ENCODE peak calls at places on chromosomes 1 and 21, in six cellular contexts. M, U, Z, Q, D and L are unnamed samples.

GRCh38 chr1:15117671-15118325 is 35.7 kb upstream of the TMEM51 start:
- DNase-seq in U (no peak), M (no peak), Q (no peak), Z (no peak), D (no peak), L (no peak)

GRCh38 chr1:205812271-205812877 is 624 bp downstream of the SLC41A1 start:
- DNase-seq in Q (no peak), Z (no peak), U (no peak), M (no peak), D (peak), L (peak)

GRCh38 chr1:36981771-36982622 is 52.3 kb downstream of the GRIK3 start:
- DNase-seq in Z (no peak), U (no peak), M (no peak), Q (no peak), D (no peak), L (no peak)

GRCh38 chr1:184574588-184574987 is 180.1 kb downstream of the EDEM3 start:
- DNase-seq in D (no peak), Q (no peak), U (no peak), Z (no peak), M (no peak), L (no peak)

GRCh38 chr1:225848044-225848955 is 33.9 kb downstream of the TMEM63A start:
- DNase-seq in Z (no peak), D (no peak), M (no peak), U (peak), Q (peak), L (peak)

GRCh38 chr21:17295997-17296396 is 216.8 kb upstream of the CXADR start:
- DNase-seq in U (no peak), Q (no peak), M (no peak), Z (no peak), D (no peak), L (no peak)

GRCh38 chr1:110523011-110523410 is 4.0 kb upstream of the KCNA10 start:
- DNase-seq in Q (no peak), D (no peak), U (no peak), M (no peak), Z (no peak), L (no peak)

GRCh38 chr1:213997031-213997771 is 9.4 kb downstream of the PROX1 start:
- DNase-seq in M (no peak), U (no peak), Q (no peak), Z (no peak), D (no peak), L (no peak)

GRCh38 chr1:8015036-8015808 is 10.9 kb downstream of the ERRFI1 start:
- DNase-seq in U (no peak), Q (no peak), D (peak), Z (no peak), M (no peak), L (no peak)

GRCh38 chr1:100516854-100517253 is 21.1 kb upstream of the GPR88 start:
- DNase-seq in U (no peak), Q (no peak), M (no peak), D (no peak), Z (no peak), L (no peak)

GRCh38 chr1:19889656-19890055 is 7.5 kb downstream of the OTUD3 start:
- DNase-seq in D (no peak), M (no peak), Q (no peak), U (no peak), Z (no peak), L (no peak)

GRCh38 chr1:113508364-113509164 is 118.2 kb downstream of the MAGI3 start:
- DNase-seq in M (no peak), Q (no peak), U (no peak), D (no peak), Z (no peak), L (no peak)

GRCh38 chr1:25549273-25550154 is 6.1 kb downstream of the LDLRAP1 start:
- DNase-seq in Q (no peak), Z (no peak), D (no peak), U (peak), M (peak), L (peak)

GRCh38 chr1:58353168-58353567 is 193.4 kb downstream of the OMA1 start:
- DNase-seq in D (no peak), Z (no peak), M (no peak), U (no peak), Q (no peak), L (no peak)

GRCh38 chr1:71881611-71882010 is 400.7 kb downstream of the NEGR1 start:
- DNase-seq in D (peak), Z (no peak), Q (no peak), M (no peak), U (no peak), L (no peak)

GRCh38 chr1:22494943-22495579 is 43.4 kb downstream of the ZBTB40 start:
- DNase-seq in Z (no peak), D (no peak), Q (no peak), U (no peak), M (no peak), L (no peak)

GRCh38 chr1:205593967-205594366 is 37.8 kb downstream of the ELK4 start:
- DNase-seq in D (no peak), U (no peak), Z (no peak), Q (no peak), M (no peak), L (no peak)

GRCh38 chr1:23759277-23759676 is 16.0 kb downstream of the ELOA start:
- DNase-seq in Z (no peak), M (no peak), Q (peak), D (peak), U (no peak), L (no peak)

GRCh38 chr1:73604739-73605138 is 593.2 kb downstream of the LRRIQ3 start:
- DNase-seq in Q (no peak), Z (no peak), U (no peak), M (no peak), D (no peak), L (no peak)

GRCh38 chr1:115189814-115190541 is 100.7 kb upstream of the TSPAN2 start:
- DNase-seq in Z (no peak), D (peak), U (no peak), M (no peak), Q (no peak), L (no peak)

GRCh38 chr1:33863779-33864178 is at the start of gene HMGB4:
- DNase-seq in Z (no peak), U (no peak), D (no peak), M (no peak), Q (no peak), L (no peak)

GRCh38 chr1:6385673-6386191 is 7.8 kb downstream of the ACOT7 start:
- DNase-seq in U (peak), Q (no peak), Z (no peak), D (peak), M (no peak), L (peak)

GRCh38 chr1:229756666-229757065 is 130.6 kb downstream of the URB2 start:
- DNase-seq in Q (no peak), M (no peak), U (no peak), D (peak), Z (no peak), L (no peak)

GRCh38 chr1:17119076-17119743 is at the start of gene PADI2:
- DNase-seq in Q (peak), M (peak), D (peak), Z (peak), U (peak), L (peak)

GRCh38 chr1:159866066-159866465 is 3.6 kb upstream of the VSIG8 start:
- DNase-seq in U (no peak), Q (no peak), Z (no peak), D (no peak), M (no peak), L (no peak)

GRCh38 chr1:58903450-58904298 is 119.8 kb upstream of the JUN start:
- DNase-seq in M (peak), D (peak), Q (peak), U (peak), Z (peak), L (peak)

GRCh38 chr1:67134692-67135091 is at the start of gene C1orf141:
- DNase-seq in Z (no peak), D (no peak), U (no peak), M (no peak), Q (no peak), L (peak)

GRCh38 chr21:23401278-23401677 is 2206.0 kb downstream of the MRPL39 start:
- DNase-seq in D (no peak), Q (no peak), Z (no peak), M (no peak), U (no peak), L (no peak)

GRCh38 chr1:229129306-229130027 is 141.4 kb upstream of the RAB4A start:
- DNase-seq in Z (no peak), Q (no peak), M (peak), U (no peak), D (no peak), L (no peak)

GRCh38 chr1:160365325-160365724 is 1.5 kb upstream of the NHLH1 start:
- DNase-seq in Z (no peak), M (no peak), D (no peak), Q (no peak), U (no peak), L (no peak)

GRCh38 chr1:1001631-1002300 is 1.9 kb upstream of the HES4 start:
- DNase-seq in Z (peak), D (peak), Q (no peak), M (peak), U (peak), L (peak)

GRCh38 chr1:182051938-182052337 is 9.6 kb downstream of the ZNF648 start:
- DNase-seq in U (no peak), D (peak), Q (no peak), Z (no peak), M (no peak), L (no peak)

GRCh38 chr1:225926551-225927113 is 2.6 kb upstream of the PYCR2 start:
- DNase-seq in D (peak), Q (no peak), M (no peak), Z (no peak), U (no peak), L (no peak)

GRCh38 chr1:20785907-20786309 is 1.2 kb downstream of the HP1BP3 start:
- DNase-seq in Z (no peak), D (no peak), U (no peak), M (no peak), Q (no peak), L (no peak)

GRCh38 chr1:25703671-25704637 is 87.4 kb downstream of the MAN1C1 start:
- DNase-seq in D (no peak), Z (no peak), M (no peak), Q (no peak), U (no peak), L (no peak)

GRCh38 chr1:168227620-168228019 is 1.8 kb downstream of the SFT2D2 start:
- DNase-seq in Q (no peak), Z (no peak), M (no peak), U (no peak), D (no peak), L (no peak)